ENCODE peak calls at places on chromosomes 16 and 17, in six cellular contexts. P is A549; V is CD4-positive, alpha-beta T cell; G is foreskin keratinocyte; M is GM23338; N is Peyer's patch. K is an unnamed sample.

GRCh38 chr16:3157229-3158013 is 22.6 kb downstream of the ZNF213 start:
- DNase-seq in P (peak), V (peak), G (peak), M (peak), N (no peak), K (peak)

GRCh38 chr16:23948949-23949392 is 113.2 kb downstream of the PRKCB start:
- DNase-seq in P (no peak), V (peak), G (no peak), M (no peak), N (peak), K (no peak)

GRCh38 chr17:43832976-43833829 is at the start of gene MPP3:
- DNase-seq in P (peak), V (peak), G (no peak), M (peak), N (no peak), K (peak)

GRCh38 chr17:78780335-78780734 is 1.7 kb downstream of the CYTH1 start:
- DNase-seq in P (no peak), V (no peak), G (no peak), M (no peak), N (no peak), K (no peak)

GRCh38 chr17:58533616-58534188 is 19.3 kb upstream of the MTMR4 start:
- DNase-seq in P (no peak), V (no peak), G (no peak), M (no peak), N (no peak), K (no peak)

GRCh38 chr16:82605076-82605475 is 21.7 kb upstream of the CDH13 start:
- DNase-seq in P (no peak), V (no peak), G (no peak), M (no peak), N (no peak), K (no peak)

GRCh38 chr16:86590501-86591144 is 12.3 kb downstream of the FOXL1 start:
- DNase-seq in P (no peak), V (no peak), G (peak), M (no peak), N (no peak), K (peak)

GRCh38 chr16:6689643-6690042 is 643.0 kb upstream of the RBFOX1 start:
- DNase-seq in P (no peak), V (no peak), G (no peak), M (no peak), N (no peak), K (no peak)

GRCh38 chr16:87895641-87896141 is 26.4 kb upstream of the SLC7A5 start:
- DNase-seq in P (no peak), V (peak), G (peak), M (no peak), N (peak), K (peak)

DNA sequence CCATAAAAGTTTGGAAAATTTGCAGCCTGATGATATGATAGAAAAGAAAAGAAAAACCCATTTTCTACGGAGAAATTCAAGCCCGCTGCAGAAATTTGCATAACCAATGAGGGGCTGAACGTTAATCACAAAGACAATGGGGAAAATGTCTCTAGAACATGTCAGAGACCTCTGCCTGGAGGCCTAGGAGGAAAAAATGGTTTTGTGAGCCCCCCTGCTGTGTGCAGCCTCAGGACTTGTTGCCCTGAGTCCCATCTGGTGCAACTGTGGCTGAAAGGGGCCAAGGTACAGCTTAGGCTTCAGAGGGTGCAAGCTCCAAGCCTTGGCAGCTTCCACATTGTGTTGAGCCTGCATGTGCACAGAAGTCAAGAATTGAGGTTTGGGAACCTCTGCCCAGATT is 1267.4 kb upstream of the GOT2 start:
- DNase-seq in P (no peak), V (no peak), G (no peak), M (no peak), N (no peak), K (no peak)
- TF ChIP-seq CTCF in P (no peak), V (no peak), G (no peak), M (no peak), N (no peak), K (no peak)

GRCh38 chr17:20010099-20010863 is 1.1 kb downstream of the SPECC1 start:
- DNase-seq in P (peak), V (no peak), G (no peak), M (peak), N (no peak), K (peak)
- TF ChIP-seq CTCF in P (peak), V (no peak), G (peak), M (peak), N (no peak), K (peak)

GRCh38 chr17:16418684-16419066 is 3.3 kb downstream of the TRPV2 start:
- DNase-seq in P (no peak), V (no peak), G (no peak), M (no peak), N (no peak), K (no peak)

GRCh38 chr17:16417399-16417798 is 2.0 kb downstream of the TRPV2 start:
- DNase-seq in P (no peak), V (no peak), G (no peak), M (no peak), N (no peak), K (no peak)

GRCh38 chr17:16419074-16419928 is 3.9 kb downstream of the TRPV2 start:
- DNase-seq in P (peak), V (peak), G (no peak), M (no peak), N (no peak), K (peak)

GRCh38 chr17:16417896-16418683 is 2.7 kb downstream of the TRPV2 start:
- DNase-seq in P (no peak), V (no peak), G (no peak), M (no peak), N (no peak), K (peak)

GRCh38 chr17:16415031-16415924 is at the start of gene TRPV2:
- DNase-seq in P (peak), V (peak), G (no peak), M (peak), N (peak), K (no peak)
- TF ChIP-seq CTCF in P (peak), V (peak), G (peak), M (peak), N (peak), K (peak)

DNA sequence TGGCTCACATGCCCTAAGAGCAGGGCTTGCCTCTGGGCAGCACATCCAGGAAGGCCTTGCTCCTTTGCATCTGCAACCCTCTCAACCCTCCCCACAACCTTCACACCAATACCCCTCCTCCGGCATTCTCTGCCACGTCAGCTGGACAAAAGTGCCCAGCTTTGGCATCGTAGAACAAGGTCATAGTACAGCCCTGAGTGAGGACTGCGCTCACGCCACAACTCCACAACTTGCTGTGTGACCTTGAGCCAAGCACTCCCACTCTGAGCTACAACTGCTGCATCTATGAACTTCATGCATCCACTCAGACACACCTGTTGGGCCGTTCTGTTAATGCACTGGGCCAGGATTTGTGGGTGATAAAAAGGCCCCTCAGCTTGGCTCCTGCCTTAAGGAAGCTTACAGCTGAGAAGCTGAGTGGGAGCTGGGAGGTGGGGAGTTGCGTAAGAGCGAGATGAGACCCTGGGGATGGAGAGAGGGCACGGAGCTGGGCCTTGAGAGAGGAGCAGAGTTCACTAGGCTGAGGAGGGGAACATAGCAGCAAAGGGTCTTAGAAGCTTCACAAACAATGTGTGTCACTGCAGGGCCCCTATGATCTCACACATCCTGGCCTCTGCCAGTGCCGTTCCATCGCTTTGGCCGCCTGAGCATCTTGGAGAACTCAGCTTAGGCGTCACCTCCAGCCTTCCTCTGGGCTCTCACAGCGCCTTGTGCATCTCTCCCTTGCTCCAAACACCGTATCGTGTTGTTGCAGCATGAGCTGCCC is 8.6 kb upstream of the MRC2 start:
- DNase-seq in P (no peak), V (no peak), G (no peak), M (no peak), N (no peak), K (no peak)
- TF ChIP-seq CTCF in P (no peak), V (no peak), G (no peak), M (no peak), N (no peak), K (no peak)

DNA sequence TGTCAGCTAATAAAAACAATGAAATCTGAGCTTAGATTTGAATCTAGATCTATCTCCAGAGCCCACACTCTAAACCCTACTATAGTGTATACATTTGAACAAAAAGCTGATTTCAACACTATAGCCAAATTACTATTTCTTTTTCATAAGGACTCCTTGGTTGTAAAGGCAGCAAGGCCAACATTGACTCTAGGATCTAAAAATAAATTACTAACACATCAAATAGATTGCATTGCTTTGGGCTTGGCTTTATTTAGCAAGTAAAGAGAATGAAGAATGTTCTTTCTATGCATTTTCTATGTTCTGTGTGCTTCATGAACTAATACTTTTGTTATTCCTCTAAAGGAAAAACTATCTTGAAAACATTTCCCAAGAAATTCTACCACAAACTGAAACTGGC is 5.3 kb downstream of the GOSR1 start:
- DNase-seq in P (no peak), V (no peak), G (no peak), M (no peak), N (no peak), K (no peak)
- TF ChIP-seq CTCF in P (no peak), V (no peak), G (no peak), M (no peak), N (no peak), K (no peak)

DNA sequence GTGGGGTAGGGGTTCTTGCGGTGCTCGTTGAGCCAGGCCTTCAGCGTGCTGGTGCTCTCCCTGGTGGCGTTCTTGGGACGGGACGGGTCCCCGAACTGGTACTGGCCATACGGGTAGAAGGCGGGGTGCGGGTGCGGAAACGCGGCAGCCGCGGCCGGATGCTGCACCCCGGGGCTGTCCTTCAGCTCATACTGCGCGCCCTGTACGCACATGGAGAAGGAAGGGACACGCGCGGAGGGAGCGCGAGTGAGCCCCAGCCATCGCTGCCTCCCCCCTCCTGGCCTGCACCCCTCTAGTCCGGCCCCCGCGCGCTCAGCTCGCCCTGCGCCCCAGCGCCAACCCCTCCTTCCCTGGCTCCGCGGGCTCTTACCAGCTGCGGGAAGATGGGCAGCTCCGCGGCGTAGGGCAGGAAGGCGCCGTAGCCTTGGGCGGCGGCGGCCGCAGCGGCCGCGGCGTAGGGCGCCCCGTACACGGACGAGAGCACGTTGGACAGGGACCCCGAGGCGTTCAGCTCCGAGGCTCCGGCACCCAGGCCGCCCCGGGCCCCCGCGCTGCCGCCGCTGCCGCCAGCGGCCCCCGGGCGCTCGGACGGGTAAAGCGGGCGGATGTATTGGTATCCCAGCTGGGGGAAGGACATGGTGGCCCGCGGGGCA is 1.0 kb downstream of the IRX3 start:
- DNase-seq in P (no peak), V (no peak), G (no peak), M (peak), N (no peak), K (peak)
- TF ChIP-seq CTCF in P (no peak), V (no peak), G (peak), M (no peak), N (no peak), K (no peak)

DNA sequence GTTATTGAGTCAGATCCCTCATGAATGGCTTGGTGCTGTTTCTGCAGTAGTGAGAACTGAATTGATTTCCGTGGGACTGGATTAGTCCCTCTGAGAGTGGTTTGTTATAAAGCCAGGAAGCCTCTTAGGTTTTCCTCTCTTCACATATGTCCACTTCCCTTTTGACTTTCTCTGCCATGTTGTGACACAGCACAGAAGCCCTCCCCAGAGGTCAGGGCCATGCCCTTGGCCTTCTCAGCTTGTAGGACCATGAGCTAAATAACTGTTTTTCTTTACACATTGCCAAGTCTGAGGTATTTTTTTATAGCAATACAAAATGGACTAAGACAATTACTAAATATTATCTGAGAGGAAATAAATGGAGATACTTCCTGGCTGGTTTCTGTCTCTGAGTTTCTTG is 10.3 kb upstream of the HAPSTR1 start:
- DNase-seq in P (no peak), V (no peak), G (no peak), M (no peak), N (no peak), K (no peak)
- TF ChIP-seq CTCF in P (no peak), V (no peak), G (no peak), M (no peak), N (no peak), K (no peak)

GRCh38 chr17:75524269-75524970 is 1.1 kb upstream of the LLGL2 start:
- DNase-seq in P (no peak), V (no peak), G (no peak), M (no peak), N (no peak), K (no peak)

GRCh38 chr17:75526555-75527270 is 1.2 kb downstream of the LLGL2 start:
- DNase-seq in P (no peak), V (no peak), G (no peak), M (peak), N (no peak), K (no peak)

GRCh38 chr17:75525806-75526554 is 483 bp downstream of the LLGL2 start:
- DNase-seq in P (no peak), V (no peak), G (no peak), M (peak), N (no peak), K (no peak)

GRCh38 chr17:75523647-75524046 is 1.9 kb upstream of the LLGL2 start:
- DNase-seq in P (no peak), V (no peak), G (no peak), M (no peak), N (no peak), K (no peak)

DNA sequence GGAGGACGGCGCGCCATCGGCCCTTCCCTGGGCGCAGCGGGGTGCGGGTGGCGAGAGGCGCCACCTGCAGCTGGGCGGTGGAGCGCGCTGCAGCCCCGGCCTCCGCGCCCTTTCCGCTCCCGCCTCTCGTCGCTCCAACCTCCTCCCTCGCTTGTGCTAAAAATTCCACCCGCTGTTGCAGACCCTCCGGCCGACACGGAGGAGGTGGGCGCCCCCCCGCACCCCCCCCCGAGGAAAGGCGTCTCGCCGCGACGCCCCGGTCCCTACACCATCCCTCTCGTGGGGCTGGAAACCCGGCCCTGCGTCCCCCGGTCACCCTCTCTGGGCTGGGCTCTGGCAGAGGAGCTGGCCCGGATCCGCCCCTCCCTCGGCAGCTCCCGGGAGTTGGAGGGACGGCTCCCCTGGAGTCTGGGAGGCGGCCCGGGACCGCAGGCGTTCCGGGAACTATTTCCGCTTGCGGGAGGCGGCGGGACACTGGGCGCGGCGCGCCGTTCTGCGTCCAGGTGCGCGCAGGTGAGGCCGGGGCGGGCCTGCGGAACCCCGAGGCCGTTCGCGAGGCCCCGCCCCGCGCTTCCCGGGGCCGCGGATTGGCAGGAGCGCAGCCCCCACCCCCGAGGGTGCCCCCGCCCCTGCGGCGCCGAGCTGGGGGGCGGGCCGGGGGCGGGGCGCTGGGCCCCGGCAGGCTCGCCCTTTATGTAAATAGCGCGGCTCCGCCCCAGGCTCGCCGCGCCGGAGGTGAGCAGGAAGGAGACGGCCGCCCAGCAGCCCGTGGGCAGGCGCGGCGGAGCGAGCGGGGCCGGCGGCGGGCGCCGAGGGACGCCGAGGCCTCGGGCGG is at the start of gene LLGL2:
- DNase-seq in P (peak), V (peak), G (peak), M (peak), N (peak), K (no peak)
- TF ChIP-seq CTCF in P (peak), V (peak), G (peak), M (no peak), N (peak), K (no peak)

DNA sequence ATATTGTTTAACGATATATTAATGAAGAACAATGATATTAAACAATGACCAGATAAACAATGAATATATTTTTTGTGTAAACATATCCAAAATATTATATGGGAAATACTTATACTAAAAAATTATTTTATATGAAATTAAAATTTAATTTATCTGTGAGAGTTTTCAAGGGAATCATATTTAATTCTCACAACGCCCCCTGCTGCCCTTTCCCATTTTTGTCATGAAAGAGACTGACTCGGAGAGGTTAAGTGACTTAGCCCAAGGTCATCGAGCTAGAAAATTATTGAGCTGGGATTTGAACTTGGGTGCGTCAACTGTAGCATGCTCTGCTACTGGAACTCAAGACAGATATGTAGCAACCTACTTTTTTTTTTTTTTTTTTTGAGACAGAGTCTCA is 7.2 kb upstream of the MYCBPAP start:
- DNase-seq in P (no peak), V (peak), G (no peak), M (peak), N (peak), K (peak)
- TF ChIP-seq CTCF in P (peak), V (peak), G (peak), M (peak), N (no peak), K (peak)

K was measured in fibroblast of mammary gland.